ENCODE peak calls at places on chromosomes 13 and 19, in five cellular contexts. N is K562, Q is SK-N-SH, T is GM12878, F is HepG2. W is an unnamed sample.

GRCh38 chr19:49614096-49614857 is 23.3 kb downstream of the PRR12 start:
- DNase-seq in N (no peak), Q (no peak), T (no peak), F (peak), W (no peak)

GRCh38 chr19:40278361-40279045 is 6.6 kb downstream of the AKT2 start:
- DNase-seq in N (no peak), Q (no peak), T (no peak), F (no peak), W (no peak)

GRCh38 chr13:30044932-30045331 is 194.5 kb upstream of the UBL3 start:
- DNase-seq in N (no peak), Q (no peak), T (no peak), F (no peak), W (no peak)

GRCh38 chr19:40298026-40298425 is 12.9 kb upstream of the AKT2 start:
- DNase-seq in N (no peak), Q (no peak), T (no peak), F (no peak), W (no peak)

GRCh38 chr13:60425332-60425731 is 28.3 kb downstream of the TDRD3 start:
- DNase-seq in N (no peak), Q (no peak), T (no peak), F (no peak), W (no peak)

GRCh38 chr19:30684613-30685012 is 312.4 kb downstream of the ZNF536 start:
- DNase-seq in N (no peak), Q (no peak), T (no peak), F (no peak), W (no peak)

GRCh38 chr13:20383058-20383457 is 142.6 kb downstream of the CRYL1 start:
- DNase-seq in N (no peak), Q (no peak), T (no peak), F (no peak), W (no peak)

GRCh38 chr13:50979187-50979586 is 69.6 kb downstream of the RNASEH2B start:
- DNase-seq in N (no peak), Q (no peak), T (no peak), F (no peak), W (no peak)

GRCh38 chr13:36453518-36453917 is 21.2 kb downstream of the CCNA1 start:
- DNase-seq in N (no peak), Q (no peak), T (no peak), F (no peak), W (peak)

GRCh38 chr13:66543780-66544179 is 686.4 kb downstream of the PCDH9 start:
- DNase-seq in N (no peak), Q (no peak), T (no peak), F (no peak), W (peak)

GRCh38 chr19:17721821-17722220 is 2.5 kb downstream of the MAP1S start:
- DNase-seq in N (no peak), Q (no peak), T (no peak), F (no peak), W (no peak)

GRCh38 chr13:44906758-44907157 is 82.5 kb downstream of the NUFIP1 start:
- DNase-seq in N (no peak), Q (no peak), T (no peak), F (no peak), W (no peak)

GRCh38 chr13:46728777-46729176 is 68.2 kb downstream of the ESD start:
- DNase-seq in N (peak), Q (no peak), T (no peak), F (peak), W (peak)

GRCh38 chr19:2462635-2463421 is 6.1 kb upstream of the LMNB2 start:
- DNase-seq in N (no peak), Q (peak), T (no peak), F (peak), W (peak)

GRCh38 chr19:489418-490196 is 6.7 kb upstream of the MADCAM1 start:
- DNase-seq in N (no peak), Q (peak), T (no peak), F (peak), W (no peak)

GRCh38 chr13:44293908-44294735 is 79.5 kb upstream of the SERP2 start:
- DNase-seq in N (no peak), Q (no peak), T (no peak), F (no peak), W (no peak)

GRCh38 chr13:27006519-27007161 is 165.0 kb downstream of the USP12 start:
- DNase-seq in N (no peak), Q (peak), T (no peak), F (no peak), W (peak)

GRCh38 chr13:55341891-55342290 is 1798.8 kb upstream of the PRR20A start:
- DNase-seq in N (no peak), Q (no peak), T (no peak), F (no peak), W (no peak)

GRCh38 chr13:100954430-100955361 is 280.1 kb upstream of the TMTC4 start:
- DNase-seq in N (no peak), Q (peak), T (no peak), F (no peak), W (no peak)

GRCh38 chr19:30403583-30403982 is 31.4 kb downstream of the ZNF536 start:
- DNase-seq in N (no peak), Q (no peak), T (no peak), F (no peak), W (no peak)

GRCh38 chr19:38735257-38735686 is 9.0 kb downstream of the CAPN12 start:
- DNase-seq in N (peak), Q (peak), T (no peak), F (no peak), W (peak)

GRCh38 chr13:42170029-42170428 is 101.9 kb upstream of the AKAP11 start:
- DNase-seq in N (no peak), Q (no peak), T (no peak), F (no peak), W (no peak)

GRCh38 chr13:107545946-107546502 is 669.3 kb downstream of the LIG4 start:
- DNase-seq in N (no peak), Q (no peak), T (no peak), F (no peak), W (no peak)

GRCh38 chr13:26929971-26930730 is 169.6 kb upstream of the GPR12 start:
- DNase-seq in N (peak), Q (peak), T (no peak), F (peak), W (peak)

GRCh38 chr13:105678072-105678471 is 857.4 kb downstream of the EFNB2 start:
- DNase-seq in N (no peak), Q (no peak), T (no peak), F (no peak), W (no peak)
- TF ChIP-seq FOXM1 in N (no peak), Q (no peak), T (no peak), F (no peak), W (no peak)

GRCh38 chr19:33289261-33289660 is 13.1 kb downstream of the CEBPA start:
- DNase-seq in N (no peak), Q (no peak), T (no peak), F (no peak), W (no peak)
- TF ChIP-seq FOXM1 in N (no peak), Q (no peak), T (no peak), F (no peak), W (no peak)

GRCh38 chr19:8144273-8144672 is 5.1 kb downstream of the FBN3 start:
- DNase-seq in N (no peak), Q (no peak), T (no peak), F (no peak), W (no peak)

GRCh38 chr19:8148088-8148409 is 1.3 kb downstream of the FBN3 start:
- DNase-seq in N (no peak), Q (no peak), T (no peak), F (no peak), W (no peak)

GRCh38 chr19:8146877-8147575 is 2.4 kb downstream of the FBN3 start:
- DNase-seq in N (no peak), Q (peak), T (no peak), F (no peak), W (no peak)

GRCh38 chr19:8147579-8147978 is 1.8 kb downstream of the FBN3 start:
- DNase-seq in N (no peak), Q (no peak), T (no peak), F (no peak), W (no peak)

GRCh38 chr19:8145969-8146368 is 3.4 kb downstream of the FBN3 start:
- DNase-seq in N (peak), Q (no peak), T (no peak), F (no peak), W (no peak)
- TF ChIP-seq FOXM1 in N (no peak), Q (no peak), T (no peak), F (no peak), W (no peak)

DNA sequence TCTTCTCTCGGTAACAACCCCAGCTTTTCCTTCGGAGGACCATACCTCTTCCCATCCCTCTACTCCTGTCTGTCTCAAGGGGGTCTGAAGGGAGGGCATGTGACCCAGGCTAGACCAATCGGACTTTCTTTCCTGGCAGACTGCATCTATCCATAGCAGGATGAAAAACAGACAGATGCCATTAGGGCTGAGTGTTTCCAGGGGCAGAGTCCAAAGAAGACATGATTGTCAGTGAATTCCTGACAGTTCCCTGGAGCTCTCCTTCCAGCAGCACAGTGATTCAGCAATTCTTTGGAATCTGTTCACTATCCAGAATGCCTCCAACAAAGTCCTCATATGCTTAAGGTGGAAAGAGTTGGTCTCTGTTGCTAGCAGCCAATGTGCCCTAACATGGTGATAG is 189.8 kb downstream of the KCTD12 start:
- DNase-seq in N (no peak), Q (peak), T (no peak), F (peak), W (no peak)
- TF ChIP-seq FOXM1 in N (no peak), Q (no peak), T (no peak), F (no peak), W (no peak)

DNA sequence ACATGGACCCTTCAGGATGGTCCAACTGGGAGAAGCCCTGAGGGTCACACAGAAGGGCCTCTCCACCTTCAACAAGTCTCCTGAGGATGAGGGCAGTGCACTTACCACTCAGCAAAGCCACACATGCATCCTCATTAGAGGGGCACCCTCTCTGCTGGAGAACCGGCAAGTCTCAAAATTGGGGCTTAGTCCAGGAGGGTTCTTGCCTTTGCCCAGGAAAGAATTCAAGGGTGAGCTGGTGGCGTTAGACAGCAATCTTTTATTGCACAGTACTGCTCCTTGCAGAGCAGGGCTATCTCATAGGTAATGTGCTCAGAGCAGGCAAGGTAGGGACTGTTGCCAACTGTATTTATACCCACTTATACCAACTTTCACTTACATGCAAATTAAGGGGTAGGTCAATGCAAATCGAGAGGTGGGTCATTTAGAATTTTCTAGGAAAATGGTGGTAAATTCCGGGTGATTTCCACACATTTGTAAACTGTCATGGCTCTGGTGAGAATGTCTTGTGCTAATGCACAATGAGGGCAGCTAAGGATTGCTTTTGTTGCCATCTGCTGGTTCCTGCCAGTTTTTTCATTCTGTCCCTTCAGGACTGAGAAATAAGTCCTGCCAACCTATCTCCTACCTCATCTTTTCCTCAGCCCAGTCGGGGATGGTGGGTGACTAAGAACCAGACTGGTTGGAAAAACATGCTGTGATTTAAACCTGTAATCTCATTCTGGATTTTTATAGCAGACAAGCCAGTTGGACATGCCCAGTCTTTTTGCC is 27.8 kb upstream of the IGSF23 start:
- DNase-seq in N (no peak), Q (no peak), T (no peak), F (no peak), W (no peak)
- TF ChIP-seq FOXM1 in N (no peak), Q (no peak), T (no peak), F (no peak), W (no peak)